ENCODE peak calls at places on chromosomes 11 and 22, in ten cellular contexts. One of them, this sample, is unnamed.

GRCh38 chr11:119664063-119664572 is 64.9 kb downstream of the NECTIN1 start:
- DNase-seq in HCT116: no peak
- DNase-seq in H1: no peak
- DNase-seq in uterus: no peak
- DNase-seq in hepatocyte: peak; percentile 76
- DNase-seq in endothelial cell of umbilical vein: no peak
- DNase-seq in foreskin fibroblast: no peak
- DNase-seq in adrenal gland: no peak
- DNase-seq in left lung: no peak
- DNase-seq in AG09309: no peak
- DNase-seq in this sample: no peak

GRCh38 chr11:17744151-17744940 is 9.8 kb downstream of the KCNC1 start:
- DNase-seq in endothelial cell of umbilical vein: no peak
- DNase-seq in H1: no peak
- DNase-seq in foreskin fibroblast: no peak
- DNase-seq in hepatocyte: no peak
- DNase-seq in left lung: peak; percentile 23
- DNase-seq in AG09309: no peak
- DNase-seq in HCT116: no peak
- DNase-seq in uterus: no peak
- DNase-seq in adrenal gland: no peak
- DNase-seq in this sample: no peak

GRCh38 chr22:31130873-31131272 is 8.1 kb downstream of the INPP5J start:
- DNase-seq in adrenal gland: peak; percentile 50
- DNase-seq in endothelial cell of umbilical vein: no peak
- DNase-seq in left lung: no peak
- DNase-seq in H1: no peak
- DNase-seq in AG09309: no peak
- DNase-seq in hepatocyte: no peak
- DNase-seq in uterus: no peak
- DNase-seq in HCT116: no peak
- DNase-seq in foreskin fibroblast: no peak
- DNase-seq in this sample: no peak

GRCh38 chr11:93515438-93515837 is 27.8 kb downstream of the SMCO4 start:
- DNase-seq in hepatocyte: no peak
- DNase-seq in foreskin fibroblast: no peak
- DNase-seq in adrenal gland: no peak
- DNase-seq in left lung: no peak
- DNase-seq in H1: no peak
- DNase-seq in uterus: peak; percentile 28
- DNase-seq in endothelial cell of umbilical vein: peak; percentile 51
- DNase-seq in AG09309: no peak
- DNase-seq in HCT116: no peak
- DNase-seq in this sample: no peak

GRCh38 chr11:26971961-26972360 is 22.0 kb upstream of the FIBIN start:
- DNase-seq in foreskin fibroblast: peak; percentile 39
- DNase-seq in left lung: no peak
- DNase-seq in hepatocyte: no peak
- DNase-seq in endothelial cell of umbilical vein: no peak
- DNase-seq in AG09309: no peak
- DNase-seq in H1: no peak
- DNase-seq in adrenal gland: no peak
- DNase-seq in uterus: no peak
- DNase-seq in HCT116: no peak
- DNase-seq in this sample: no peak

GRCh38 chr11:121711236-121711635 is 258.5 kb upstream of the SORL1-AS1 start:
- DNase-seq in left lung: no peak
- DNase-seq in foreskin fibroblast: no peak
- DNase-seq in HCT116: no peak
- DNase-seq in H1: no peak
- DNase-seq in hepatocyte: no peak
- DNase-seq in AG09309: no peak
- DNase-seq in uterus: no peak
- DNase-seq in endothelial cell of umbilical vein: no peak
- DNase-seq in adrenal gland: no peak
- DNase-seq in this sample: no peak

GRCh38 chr11:75073459-75074190 is 23.1 kb downstream of the OR2AT4 start:
- DNase-seq in uterus: no peak
- DNase-seq in hepatocyte: no peak
- DNase-seq in H1: no peak
- DNase-seq in HCT116: no peak
- DNase-seq in AG09309: no peak
- DNase-seq in endothelial cell of umbilical vein: no peak
- DNase-seq in adrenal gland: no peak
- DNase-seq in foreskin fibroblast: no peak
- DNase-seq in left lung: no peak
- DNase-seq in this sample: no peak

GRCh38 chr11:99240192-99241030 is 219.7 kb downstream of the CNTN5 start:
- DNase-seq in uterus: no peak
- DNase-seq in left lung: no peak
- DNase-seq in AG09309: no peak
- DNase-seq in adrenal gland: no peak
- DNase-seq in hepatocyte: no peak
- DNase-seq in foreskin fibroblast: no peak
- DNase-seq in H1: no peak
- DNase-seq in HCT116: no peak
- DNase-seq in endothelial cell of umbilical vein: no peak
- DNase-seq in this sample: no peak

GRCh38 chr22:49967333-49968241 is 7.0 kb downstream of the PIM3 start:
- DNase-seq in AG09309: no peak
- DNase-seq in foreskin fibroblast: peak; percentile 18
- DNase-seq in HCT116: no peak
- DNase-seq in hepatocyte: peak; percentile 53
- DNase-seq in adrenal gland: peak; percentile 92
- DNase-seq in uterus: peak; percentile 61
- DNase-seq in H1: peak; percentile 46
- DNase-seq in left lung: peak; percentile 49
- DNase-seq in endothelial cell of umbilical vein: no peak
- DNase-seq in this sample: no peak

GRCh38 chr11:35011944-35012343 is 95.5 kb downstream of the PDHX start:
- DNase-seq in foreskin fibroblast: no peak
- DNase-seq in H1: no peak
- DNase-seq in hepatocyte: no peak
- DNase-seq in endothelial cell of umbilical vein: no peak
- DNase-seq in HCT116: no peak
- DNase-seq in adrenal gland: no peak
- DNase-seq in AG09309: no peak
- DNase-seq in left lung: no peak
- DNase-seq in uterus: no peak
- DNase-seq in this sample: no peak

GRCh38 chr11:35011389-35011788 is 95.0 kb downstream of the PDHX start:
- DNase-seq in left lung: no peak
- DNase-seq in foreskin fibroblast: peak; percentile 68
- DNase-seq in endothelial cell of umbilical vein: no peak
- DNase-seq in HCT116: no peak
- DNase-seq in H1: no peak
- DNase-seq in AG09309: no peak
- DNase-seq in adrenal gland: no peak
- DNase-seq in hepatocyte: no peak
- DNase-seq in uterus: no peak
- DNase-seq in this sample: no peak

GRCh38 chr11:35013514-35014191 is 97.2 kb downstream of the PDHX start:
- DNase-seq in H1: no peak
- DNase-seq in hepatocyte: no peak
- DNase-seq in HCT116: no peak
- DNase-seq in left lung: no peak
- DNase-seq in AG09309: no peak
- DNase-seq in adrenal gland: no peak
- DNase-seq in foreskin fibroblast: no peak
- DNase-seq in endothelial cell of umbilical vein: no peak
- DNase-seq in uterus: no peak
- DNase-seq in this sample: no peak

GRCh38 chr11:35014352-35014751 is 97.9 kb downstream of the PDHX start:
- DNase-seq in adrenal gland: no peak
- DNase-seq in H1: no peak
- DNase-seq in uterus: no peak
- DNase-seq in hepatocyte: no peak
- DNase-seq in HCT116: no peak
- DNase-seq in AG09309: peak; percentile 67
- DNase-seq in endothelial cell of umbilical vein: no peak
- DNase-seq in foreskin fibroblast: peak; percentile 89
- DNase-seq in left lung: no peak
- DNase-seq in this sample: no peak

GRCh38 chr11:35012467-35013191 is 96.2 kb downstream of the PDHX start:
- DNase-seq in adrenal gland: no peak
- DNase-seq in endothelial cell of umbilical vein: no peak
- DNase-seq in H1: no peak
- DNase-seq in hepatocyte: no peak
- DNase-seq in uterus: no peak
- DNase-seq in left lung: no peak
- DNase-seq in HCT116: no peak
- DNase-seq in AG09309: no peak
- DNase-seq in foreskin fibroblast: no peak
- DNase-seq in this sample: peak; percentile 16
- TF ChIP-seq CTCF in adrenal gland: no peak
- TF ChIP-seq CTCF in endothelial cell of umbilical vein: no peak
- TF ChIP-seq CTCF in H1: no peak
- TF ChIP-seq CTCF in hepatocyte: no peak
- TF ChIP-seq CTCF in uterus: no peak
- TF ChIP-seq CTCF in left lung: no peak
- TF ChIP-seq CTCF in HCT116: no peak
- TF ChIP-seq CTCF in AG09309: no peak
- TF ChIP-seq CTCF in foreskin fibroblast: no peak
- TF ChIP-seq CTCF in this sample: no peak

GRCh38 chr11:46252373-46252914 is 25.0 kb upstream of the CREB3L1 start:
- DNase-seq in adrenal gland: no peak
- DNase-seq in foreskin fibroblast: no peak
- DNase-seq in left lung: no peak
- DNase-seq in H1: no peak
- DNase-seq in HCT116: no peak
- DNase-seq in endothelial cell of umbilical vein: no peak
- DNase-seq in AG09309: no peak
- DNase-seq in hepatocyte: peak; percentile 79
- DNase-seq in uterus: no peak
- DNase-seq in this sample: no peak

GRCh38 chr11:46250071-46251052 is 27.1 kb upstream of the CREB3L1 start:
- DNase-seq in H1: no peak
- DNase-seq in uterus: no peak
- DNase-seq in left lung: no peak
- DNase-seq in HCT116: no peak
- DNase-seq in foreskin fibroblast: no peak
- DNase-seq in AG09309: no peak
- DNase-seq in adrenal gland: no peak
- DNase-seq in endothelial cell of umbilical vein: no peak
- DNase-seq in hepatocyte: peak; percentile 73
- DNase-seq in this sample: no peak

GRCh38 chr11:46253258-46254134 is 24.0 kb upstream of the CREB3L1 start:
- DNase-seq in HCT116: no peak
- DNase-seq in foreskin fibroblast: no peak
- DNase-seq in hepatocyte: peak; percentile 35
- DNase-seq in H1: no peak
- DNase-seq in left lung: no peak
- DNase-seq in endothelial cell of umbilical vein: no peak
- DNase-seq in uterus: no peak
- DNase-seq in AG09309: no peak
- DNase-seq in adrenal gland: no peak
- DNase-seq in this sample: no peak

GRCh38 chr11:46254135-46254491 is 23.3 kb upstream of the CREB3L1 start:
- DNase-seq in H1: no peak
- DNase-seq in foreskin fibroblast: no peak
- DNase-seq in hepatocyte: peak; percentile 63
- DNase-seq in uterus: no peak
- DNase-seq in AG09309: no peak
- DNase-seq in endothelial cell of umbilical vein: no peak
- DNase-seq in adrenal gland: no peak
- DNase-seq in left lung: no peak
- DNase-seq in HCT116: no peak
- DNase-seq in this sample: no peak

GRCh38 chr11:46251954-46252353 is 25.5 kb upstream of the CREB3L1 start:
- DNase-seq in uterus: no peak
- DNase-seq in hepatocyte: no peak
- DNase-seq in HCT116: no peak
- DNase-seq in H1: no peak
- DNase-seq in endothelial cell of umbilical vein: peak; percentile 14
- DNase-seq in AG09309: no peak
- DNase-seq in left lung: no peak
- DNase-seq in adrenal gland: no peak
- DNase-seq in foreskin fibroblast: no peak
- DNase-seq in this sample: no peak
- TF ChIP-seq CTCF in uterus: no peak
- TF ChIP-seq CTCF in hepatocyte: no peak
- TF ChIP-seq CTCF in HCT116: no peak
- TF ChIP-seq CTCF in H1: no peak
- TF ChIP-seq CTCF in endothelial cell of umbilical vein: no peak
- TF ChIP-seq CTCF in AG09309: no peak
- TF ChIP-seq CTCF in left lung: no peak
- TF ChIP-seq CTCF in adrenal gland: no peak
- TF ChIP-seq CTCF in foreskin fibroblast: no peak
- TF ChIP-seq CTCF in this sample: no peak

DNA sequence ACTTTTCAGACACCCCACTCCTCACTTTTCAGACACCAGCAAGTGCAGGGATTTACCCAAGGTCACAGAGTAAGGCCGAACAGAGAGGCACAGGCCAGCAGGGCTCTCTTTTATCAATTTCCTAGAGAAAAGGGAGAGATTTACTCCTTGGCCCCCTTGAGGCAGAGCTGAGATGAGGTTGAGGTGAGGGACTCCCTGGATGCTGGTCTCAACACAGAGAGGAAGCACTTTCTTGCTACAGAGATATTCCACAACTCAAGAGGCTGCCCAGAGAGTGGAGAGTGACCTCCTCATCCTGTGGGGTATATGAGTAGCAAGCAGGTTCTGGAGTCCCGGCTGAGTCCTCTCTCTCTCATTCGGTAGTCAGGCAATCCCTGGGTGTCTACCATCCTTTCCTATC is 2.0 kb upstream of the ARHGEF17 start:
- DNase-seq in foreskin fibroblast: no peak
- DNase-seq in hepatocyte: no peak
- DNase-seq in HCT116: no peak
- DNase-seq in H1: no peak
- DNase-seq in endothelial cell of umbilical vein: no peak
- DNase-seq in uterus: no peak
- DNase-seq in left lung: no peak
- DNase-seq in adrenal gland: no peak
- DNase-seq in AG09309: no peak
- DNase-seq in this sample: no peak
- TF ChIP-seq CTCF in foreskin fibroblast: no peak
- TF ChIP-seq CTCF in hepatocyte: no peak
- TF ChIP-seq CTCF in HCT116: peak; percentile 19
- TF ChIP-seq CTCF in H1: peak; percentile 44
- TF ChIP-seq CTCF in endothelial cell of umbilical vein: no peak
- TF ChIP-seq CTCF in uterus: no peak
- TF ChIP-seq CTCF in left lung: no peak
- TF ChIP-seq CTCF in adrenal gland: no peak
- TF ChIP-seq CTCF in AG09309: no peak
- TF ChIP-seq CTCF in this sample: no peak

GRCh38 chr11:23155503-23155902 is 295.2 kb upstream of the CCDC179 start:
- DNase-seq in hepatocyte: no peak
- DNase-seq in foreskin fibroblast: no peak
- DNase-seq in AG09309: no peak
- DNase-seq in H1: no peak
- DNase-seq in endothelial cell of umbilical vein: no peak
- DNase-seq in adrenal gland: no peak
- DNase-seq in left lung: no peak
- DNase-seq in HCT116: no peak
- DNase-seq in uterus: no peak
- DNase-seq in this sample: no peak

DNA sequence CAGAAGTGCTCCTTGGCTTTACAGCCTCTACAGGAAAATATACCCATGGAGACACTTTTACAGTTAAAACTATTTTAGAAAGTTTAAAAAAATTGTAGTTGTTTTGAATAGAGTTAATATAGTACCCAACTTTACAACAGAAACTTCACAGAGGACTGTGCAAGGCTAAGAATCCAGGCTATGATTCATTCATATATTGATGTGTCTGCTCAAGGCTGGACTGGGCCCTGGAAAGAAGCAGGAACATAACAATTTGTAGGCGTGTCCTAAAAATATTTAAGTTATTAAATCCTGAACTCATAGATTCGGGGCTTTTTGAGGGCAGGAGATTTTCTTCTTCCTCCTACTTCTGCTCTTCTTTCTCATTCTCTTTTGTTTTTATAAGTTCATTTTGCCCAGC is 291.5 kb upstream of the CCDC179 start:
- DNase-seq in uterus: no peak
- DNase-seq in foreskin fibroblast: no peak
- DNase-seq in hepatocyte: no peak
- DNase-seq in endothelial cell of umbilical vein: no peak
- DNase-seq in H1: no peak
- DNase-seq in left lung: no peak
- DNase-seq in adrenal gland: peak; percentile 26
- DNase-seq in HCT116: no peak
- DNase-seq in AG09309: no peak
- DNase-seq in this sample: no peak
- TF ChIP-seq CTCF in uterus: no peak
- TF ChIP-seq CTCF in foreskin fibroblast: no peak
- TF ChIP-seq CTCF in hepatocyte: no peak
- TF ChIP-seq CTCF in endothelial cell of umbilical vein: no peak
- TF ChIP-seq CTCF in H1: no peak
- TF ChIP-seq CTCF in left lung: no peak
- TF ChIP-seq CTCF in adrenal gland: no peak
- TF ChIP-seq CTCF in HCT116: no peak
- TF ChIP-seq CTCF in AG09309: no peak
- TF ChIP-seq CTCF in this sample: no peak

This sample was measured in GM13976.